ENCODE peak calls at places on chromosomes 5 and 9, in eight cellular contexts. One of them, this sample, is unnamed.

GRCh38 chr5:14595877-14596276 is 14.3 kb downstream of the OTULINL start:
- DNase-seq in ovary: no peak
- DNase-seq in transverse colon: no peak
- DNase-seq in spleen: no peak
- DNase-seq in uterus: no peak
- DNase-seq in thyroid gland: no peak
- DNase-seq in stomach: no peak
- DNase-seq in prostate gland: no peak
- DNase-seq in this sample: no peak

GRCh38 chr9:74443036-74443750 is 53.9 kb upstream of the RORB start:
- DNase-seq in stomach: no peak
- DNase-seq in spleen: no peak
- DNase-seq in transverse colon: no peak
- DNase-seq in thyroid gland: no peak
- DNase-seq in ovary: no peak
- DNase-seq in uterus: no peak
- DNase-seq in prostate gland: no peak
- DNase-seq in this sample: no peak

GRCh38 chr9:131567910-131568309 is 22.6 kb downstream of the PRRT1B start:
- DNase-seq in ovary: no peak
- DNase-seq in transverse colon: no peak
- DNase-seq in prostate gland: no peak
- DNase-seq in stomach: no peak
- DNase-seq in thyroid gland: no peak
- DNase-seq in uterus: no peak
- DNase-seq in spleen: no peak
- DNase-seq in this sample: no peak

GRCh38 chr9:72718503-72718902 is 197.1 kb downstream of the TMC1 start:
- DNase-seq in transverse colon: no peak
- DNase-seq in stomach: no peak
- DNase-seq in uterus: no peak
- DNase-seq in ovary: no peak
- DNase-seq in spleen: no peak
- DNase-seq in prostate gland: no peak
- DNase-seq in thyroid gland: no peak
- DNase-seq in this sample: no peak

GRCh38 chr5:82591021-82591515 is 312.9 kb upstream of the RPS23 start:
- DNase-seq in stomach: no peak
- DNase-seq in uterus: no peak
- DNase-seq in thyroid gland: no peak
- DNase-seq in transverse colon: no peak
- DNase-seq in prostate gland: no peak
- DNase-seq in ovary: no peak
- DNase-seq in spleen: no peak
- DNase-seq in this sample: no peak

GRCh38 chr5:139901971-139902370 is 106.4 kb downstream of the PSD2 start:
- DNase-seq in spleen: peak; percentile 50
- DNase-seq in prostate gland: no peak
- DNase-seq in transverse colon: no peak
- DNase-seq in stomach: no peak
- DNase-seq in uterus: no peak
- DNase-seq in ovary: no peak
- DNase-seq in thyroid gland: no peak
- DNase-seq in this sample: no peak

GRCh38 chr5:122163151-122164069 is 34.1 kb downstream of the ZNF474 start:
- DNase-seq in uterus: no peak
- DNase-seq in prostate gland: no peak
- DNase-seq in thyroid gland: no peak
- DNase-seq in transverse colon: no peak
- DNase-seq in spleen: no peak
- DNase-seq in ovary: no peak
- DNase-seq in stomach: no peak
- DNase-seq in this sample: no peak

GRCh38 chr9:81826541-81826906 is 101.7 kb upstream of the SPATA31D4 start:
- DNase-seq in spleen: no peak
- DNase-seq in uterus: no peak
- DNase-seq in transverse colon: no peak
- DNase-seq in thyroid gland: no peak
- DNase-seq in ovary: no peak
- DNase-seq in prostate gland: no peak
- DNase-seq in stomach: no peak
- DNase-seq in this sample: peak; percentile 18

GRCh38 chr5:6759401-6759800 is 46.2 kb downstream of the TENT4A start:
- DNase-seq in stomach: no peak
- DNase-seq in transverse colon: no peak
- DNase-seq in prostate gland: no peak
- DNase-seq in spleen: no peak
- DNase-seq in ovary: no peak
- DNase-seq in uterus: no peak
- DNase-seq in thyroid gland: peak; percentile 56
- DNase-seq in this sample: no peak

GRCh38 chr5:149633671-149634350 is 52.5 kb downstream of the ARHGEF37 start:
- DNase-seq in prostate gland: no peak
- DNase-seq in ovary: no peak
- DNase-seq in transverse colon: no peak
- DNase-seq in thyroid gland: no peak
- DNase-seq in spleen: no peak
- DNase-seq in uterus: no peak
- DNase-seq in stomach: no peak
- DNase-seq in this sample: no peak

GRCh38 chr9:6944093-6944551 is 186.3 kb downstream of the KDM4C start:
- DNase-seq in transverse colon: no peak
- DNase-seq in prostate gland: no peak
- DNase-seq in thyroid gland: no peak
- DNase-seq in stomach: no peak
- DNase-seq in spleen: no peak
- DNase-seq in ovary: no peak
- DNase-seq in uterus: no peak
- DNase-seq in this sample: no peak

GRCh38 chr9:126621056-126621918 is 7.6 kb downstream of the LMX1B start:
- DNase-seq in stomach: no peak
- DNase-seq in ovary: no peak
- DNase-seq in prostate gland: no peak
- DNase-seq in thyroid gland: no peak
- DNase-seq in spleen: no peak
- DNase-seq in transverse colon: no peak
- DNase-seq in uterus: no peak
- DNase-seq in this sample: no peak

GRCh38 chr5:82991678-82992323 is 85.4 kb downstream of the TMEM167A start:
- DNase-seq in uterus: no peak
- DNase-seq in thyroid gland: no peak
- DNase-seq in ovary: no peak
- DNase-seq in spleen: no peak
- DNase-seq in transverse colon: no peak
- DNase-seq in prostate gland: no peak
- DNase-seq in stomach: no peak
- DNase-seq in this sample: no peak

GRCh38 chr9:98085955-98086354 is 29.4 kb downstream of the NANS start:
- DNase-seq in prostate gland: no peak
- DNase-seq in stomach: no peak
- DNase-seq in spleen: peak; percentile 29
- DNase-seq in uterus: no peak
- DNase-seq in transverse colon: no peak
- DNase-seq in thyroid gland: peak; percentile 33
- DNase-seq in ovary: no peak
- DNase-seq in this sample: no peak

GRCh38 chr5:124007675-124008398 is 495.9 kb downstream of the CSNK1G3 start:
- DNase-seq in spleen: no peak
- DNase-seq in thyroid gland: no peak
- DNase-seq in uterus: no peak
- DNase-seq in prostate gland: no peak
- DNase-seq in transverse colon: no peak
- DNase-seq in stomach: no peak
- DNase-seq in ovary: no peak
- DNase-seq in this sample: no peak

GRCh38 chr5:134397196-134397595 is 14.5 kb downstream of the CDKN2AIPNL start:
- DNase-seq in thyroid gland: no peak
- DNase-seq in stomach: no peak
- DNase-seq in ovary: no peak
- DNase-seq in spleen: no peak
- DNase-seq in prostate gland: no peak
- DNase-seq in transverse colon: no peak
- DNase-seq in uterus: no peak
- DNase-seq in this sample: no peak
- TF ChIP-seq POLR2A in thyroid gland: no peak
- TF ChIP-seq POLR2A in stomach: no peak
- TF ChIP-seq POLR2A in ovary: no peak
- TF ChIP-seq POLR2A in spleen: no peak
- TF ChIP-seq POLR2A in prostate gland: no peak
- TF ChIP-seq POLR2A in transverse colon: no peak
- TF ChIP-seq POLR2A in uterus: no peak
- TF ChIP-seq POLR2A in this sample: no peak

DNA sequence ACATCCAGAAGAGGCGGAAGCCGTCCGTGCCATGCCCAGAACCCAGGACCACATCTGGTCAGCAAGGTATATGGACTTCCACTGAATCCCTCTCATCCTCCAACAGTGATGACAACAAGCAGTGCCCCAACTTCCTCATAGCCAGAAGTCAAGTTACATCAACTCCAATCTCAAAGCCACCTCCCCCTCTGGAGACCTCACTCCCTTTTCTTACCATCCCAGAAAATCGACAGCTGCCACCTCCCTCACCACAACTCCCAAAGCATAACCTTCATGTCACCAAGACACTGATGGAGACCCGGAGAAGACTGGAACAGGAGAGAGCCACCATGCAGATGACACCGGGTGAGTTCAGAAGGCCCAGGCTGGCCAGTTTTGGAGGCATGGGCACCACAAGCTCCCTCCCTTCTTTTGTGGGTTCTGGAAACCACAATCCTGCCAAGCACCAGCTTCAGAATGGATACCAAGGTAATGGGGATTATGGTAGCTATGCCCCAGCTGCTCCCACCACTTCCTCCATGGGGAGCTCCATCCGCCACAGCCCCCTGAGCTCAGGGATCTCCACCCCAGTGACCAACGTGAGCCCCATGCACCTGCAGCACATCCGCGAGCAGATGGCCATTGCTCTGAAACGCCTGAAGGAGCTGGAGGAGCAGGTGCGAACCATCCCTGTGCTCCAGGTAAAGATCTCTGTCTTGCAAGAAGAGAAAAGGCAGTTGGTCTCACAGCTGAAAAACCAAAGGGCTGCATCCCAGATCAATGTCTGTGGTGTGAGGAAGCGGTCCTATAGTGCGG is 130.3 kb upstream of the DMRT1 start:
- DNase-seq in thyroid gland: no peak
- DNase-seq in prostate gland: no peak
- DNase-seq in stomach: no peak
- DNase-seq in spleen: no peak
- DNase-seq in uterus: no peak
- DNase-seq in ovary: no peak
- DNase-seq in transverse colon: no peak
- DNase-seq in this sample: no peak
- H3K4me1 ChIP-seq in thyroid gland: peaks cover 45% of the 10 kb centered on the region
- H3K4me1 ChIP-seq in prostate gland: peaks cover 5% of the 10 kb centered on the region
- H3K4me1 ChIP-seq in stomach: peaks cover 78% of the 10 kb centered on the region
- H3K4me1 ChIP-seq in spleen: peaks cover 12% of the 10 kb centered on the region
- H3K4me1 ChIP-seq in uterus: peaks cover 5% of the 10 kb centered on the region
- H3K4me1 ChIP-seq in ovary: peaks cover 15% of the 10 kb centered on the region
- H3K4me1 ChIP-seq in transverse colon: peaks cover 33% of the 10 kb centered on the region
- H3K4me1 ChIP-seq in this sample: peaks cover 72% of the 10 kb centered on the region

GRCh38 chr5:59666709-59667108 is 226.8 kb downstream of the PDE4D start:
- DNase-seq in prostate gland: no peak
- DNase-seq in stomach: no peak
- DNase-seq in uterus: no peak
- DNase-seq in thyroid gland: no peak
- DNase-seq in transverse colon: peak; percentile 13
- DNase-seq in ovary: no peak
- DNase-seq in spleen: no peak
- DNase-seq in this sample: no peak
- TF ChIP-seq CTCF in prostate gland: no peak
- TF ChIP-seq CTCF in stomach: no peak
- TF ChIP-seq CTCF in uterus: no peak
- TF ChIP-seq CTCF in thyroid gland: no peak
- TF ChIP-seq CTCF in transverse colon: no peak
- TF ChIP-seq CTCF in ovary: no peak
- TF ChIP-seq CTCF in spleen: no peak
- TF ChIP-seq CTCF in this sample: no peak

DNA sequence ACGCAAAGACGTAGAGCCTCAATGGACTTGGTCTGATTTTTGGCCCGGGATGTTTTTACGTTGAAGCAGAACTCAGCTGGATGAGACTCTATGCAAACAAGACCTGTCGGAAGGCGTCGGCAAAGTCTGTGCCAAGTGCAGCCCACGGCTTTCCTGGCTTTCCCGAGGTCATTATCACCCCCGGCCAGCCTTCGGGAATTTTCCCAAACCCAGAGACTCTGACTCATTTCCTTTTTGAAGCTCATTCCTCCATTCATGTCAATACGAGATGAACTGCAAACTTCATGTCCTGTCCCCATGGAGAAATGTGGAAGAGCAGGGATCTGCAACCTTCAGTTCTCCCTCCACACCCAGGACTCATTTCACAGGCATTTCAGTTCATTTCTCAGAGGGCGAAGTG is 95.3 kb downstream of the IRX2 start:
- DNase-seq in uterus: no peak
- DNase-seq in ovary: no peak
- DNase-seq in prostate gland: no peak
- DNase-seq in transverse colon: no peak
- DNase-seq in thyroid gland: no peak
- DNase-seq in spleen: no peak
- DNase-seq in stomach: no peak
- DNase-seq in this sample: no peak
- TF ChIP-seq POLR2A in uterus: no peak
- TF ChIP-seq POLR2A in ovary: no peak
- TF ChIP-seq POLR2A in prostate gland: no peak
- TF ChIP-seq POLR2A in transverse colon: no peak
- TF ChIP-seq POLR2A in thyroid gland: no peak
- TF ChIP-seq POLR2A in spleen: no peak
- TF ChIP-seq POLR2A in stomach: no peak
- TF ChIP-seq POLR2A in this sample: no peak

GRCh38 chr5:157387683-157388093 is 72.3 kb upstream of the NIPAL4 start:
- DNase-seq in transverse colon: no peak
- DNase-seq in ovary: peak; percentile 43
- DNase-seq in thyroid gland: no peak
- DNase-seq in stomach: no peak
- DNase-seq in uterus: peak; percentile 59
- DNase-seq in spleen: no peak
- DNase-seq in prostate gland: no peak
- DNase-seq in this sample: no peak
- H3K4me1 ChIP-seq in transverse colon: peaks cover 22% of the 10 kb centered on the region
- H3K4me1 ChIP-seq in ovary: no peaks in the 10 kb centered on the region
- H3K4me1 ChIP-seq in thyroid gland: peaks cover 33% of the 10 kb centered on the region
- H3K4me1 ChIP-seq in stomach: peaks cover 49% of the 10 kb centered on the region
- H3K4me1 ChIP-seq in uterus: peaks cover 5% of the 10 kb centered on the region
- H3K4me1 ChIP-seq in spleen: no peaks in the 10 kb centered on the region
- H3K4me1 ChIP-seq in prostate gland: no peaks in the 10 kb centered on the region
- H3K4me1 ChIP-seq in this sample: no peaks in the 10 kb centered on the region

DNA sequence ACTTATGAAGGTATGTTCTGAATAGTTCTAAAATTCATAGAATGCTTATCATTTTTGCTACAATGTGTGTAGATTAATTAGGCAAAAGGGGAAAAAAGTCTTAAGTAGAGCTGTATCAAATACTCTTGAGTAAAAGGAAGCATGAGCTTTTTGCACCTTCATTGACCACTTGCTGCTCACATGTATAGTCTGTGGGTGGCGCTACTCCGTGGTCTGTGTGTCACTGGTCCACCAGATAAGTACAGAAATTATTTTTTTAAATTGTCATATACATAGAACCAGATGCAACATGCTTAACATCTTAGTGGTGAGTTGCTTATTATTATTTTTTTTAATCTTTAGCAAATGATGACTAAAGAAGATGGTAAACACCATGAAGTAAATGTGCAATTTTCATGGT is 130.2 kb downstream of the MAN2A1 start:
- DNase-seq in uterus: no peak
- DNase-seq in stomach: no peak
- DNase-seq in spleen: no peak
- DNase-seq in transverse colon: no peak
- DNase-seq in thyroid gland: no peak
- DNase-seq in ovary: no peak
- DNase-seq in prostate gland: no peak
- DNase-seq in this sample: no peak
- TF ChIP-seq CTCF in uterus: no peak
- TF ChIP-seq CTCF in stomach: no peak
- TF ChIP-seq CTCF in spleen: no peak
- TF ChIP-seq CTCF in transverse colon: no peak
- TF ChIP-seq CTCF in thyroid gland: no peak
- TF ChIP-seq CTCF in ovary: no peak
- TF ChIP-seq CTCF in prostate gland: no peak
- TF ChIP-seq CTCF in this sample: no peak

This sample was measured in body of pancreas.